ENCODE peak calls at places on chromosomes 11 and 22, in seven cellular contexts. O, T, W, Z, L, G and P are unnamed samples.

GRCh38 chr11:110349109-110349996 is 52.9 kb upstream of the RDX start:
- DNase-seq in T (no peak), L (no peak), Z (no peak), O (no peak), G (no peak), W (no peak), P (no peak)

GRCh38 chr11:77374108-77374507 is 72.6 kb upstream of the GDPD4 start:
- DNase-seq in L (no peak), O (no peak), W (peak), G (no peak), T (no peak), Z (no peak), P (no peak)

GRCh38 chr22:40183029-40183581 is 5.4 kb downstream of the TNRC6B start:
- DNase-seq in Z (no peak), L (no peak), W (peak), O (no peak), G (peak), T (no peak), P (no peak)

GRCh38 chr22:25782831-25783230 is 40.8 kb downstream of the MYO18B start:
- DNase-seq in O (no peak), G (no peak), W (no peak), T (no peak), Z (no peak), L (no peak), P (no peak)

GRCh38 chr22:46791201-46791731 is 28.8 kb downstream of the TBC1D22A start:
- DNase-seq in L (no peak), O (no peak), W (peak), Z (peak), G (no peak), T (no peak), P (no peak)

GRCh38 chr11:44257338-44258189 is 52.4 kb downstream of the ALX4 start:
- DNase-seq in O (no peak), G (no peak), W (no peak), L (no peak), Z (no peak), T (no peak), P (no peak)

GRCh38 chr11:33899383-33900037 is 7.6 kb upstream of the LMO2 start:
- DNase-seq in L (peak), W (peak), T (peak), Z (no peak), G (peak), O (no peak), P (no peak)

GRCh38 chr22:19640306-19640705 is 74.0 kb upstream of the SEPTIN5 start:
- DNase-seq in W (no peak), Z (no peak), O (no peak), T (no peak), G (no peak), L (no peak), P (no peak)

GRCh38 chr11:16897460-16898061 is 116.7 kb downstream of the PLEKHA7 start:
- DNase-seq in L (no peak), Z (no peak), O (no peak), W (no peak), G (no peak), T (no peak), P (no peak)

GRCh38 chr11:117809236-117810055 is 12.4 kb upstream of the DSCAML1 start:
- DNase-seq in L (no peak), W (peak), O (no peak), T (no peak), Z (no peak), G (peak), P (no peak)

GRCh38 chr22:19988965-19989724 is 27.5 kb downstream of the ARVCF start:
- DNase-seq in Z (no peak), L (no peak), W (no peak), G (no peak), T (no peak), O (no peak), P (no peak)

GRCh38 chr11:67507242-67507890 is 596 bp downstream of the CDK2AP2 start:
- DNase-seq in Z (no peak), O (peak), W (no peak), G (peak), L (no peak), T (no peak), P (no peak)

GRCh38 chr22:39215070-39215396 is 29.7 kb downstream of the PDGFB start:
- DNase-seq in Z (no peak), G (no peak), O (no peak), W (no peak), L (peak), T (no peak), P (peak)

GRCh38 chr11:9568854-9569587 is 4.4 kb upstream of the WEE1 start:
- DNase-seq in O (peak), G (peak), W (peak), T (no peak), L (peak), Z (no peak), P (no peak)

GRCh38 chr11:92380882-92381281 is 156.3 kb downstream of the FAT3 start:
- DNase-seq in Z (no peak), L (no peak), G (no peak), W (peak), O (no peak), T (no peak), P (no peak)

GRCh38 chr11:95363710-95364109 is 132.7 kb upstream of the SESN3 start:
- DNase-seq in W (no peak), G (no peak), O (no peak), Z (no peak), T (no peak), L (no peak), P (no peak)

GRCh38 chr11:70671611-70672010 is 273.3 kb downstream of the CTTN start:
- DNase-seq in T (no peak), G (no peak), O (no peak), L (no peak), Z (no peak), W (no peak), P (no peak)

GRCh38 chr11:32173435-32173834 is 82.6 kb downstream of the RCN1 start:
- DNase-seq in G (peak), W (peak), Z (no peak), O (no peak), L (peak), T (no peak), P (no peak)

GRCh38 chr11:19281041-19281440 is 40.3 kb upstream of the E2F8 start:
- DNase-seq in W (no peak), O (no peak), Z (peak), L (no peak), G (no peak), T (no peak), P (no peak)

GRCh38 chr11:77602385-77603105 is 12.8 kb downstream of the AQP11 start:
- DNase-seq in O (peak), W (peak), G (peak), T (no peak), L (no peak), Z (no peak), P (no peak)

GRCh38 chr11:6736495-6737121 is 35.2 kb downstream of the OR2AG2 start:
- DNase-seq in G (no peak), L (no peak), O (no peak), W (no peak), Z (no peak), T (no peak), P (no peak)

GRCh38 chr11:66467756-66468155 is 1.1 kb downstream of the PELI3 start:
- DNase-seq in T (no peak), G (peak), Z (no peak), W (no peak), L (no peak), O (no peak), P (no peak)

GRCh38 chr22:50319503-50319951 is 7.3 kb downstream of the DENND6B start:
- DNase-seq in Z (no peak), G (no peak), L (no peak), W (no peak), T (no peak), O (no peak), P (no peak)

GRCh38 chr11:62921573-62922188 is 518 bp upstream of the CHRM1 start:
- DNase-seq in T (no peak), Z (no peak), G (no peak), W (peak), O (no peak), L (no peak), P (no peak)

GRCh38 chr11:8287297-8288070 is 23.8 kb upstream of the LMO1 start:
- DNase-seq in G (no peak), O (no peak), W (no peak), T (no peak), Z (no peak), L (peak), P (peak)

GRCh38 chr11:33377852-33378385 is 120.7 kb downstream of the HIPK3 start:
- DNase-seq in O (no peak), L (no peak), Z (no peak), G (no peak), W (peak), T (peak), P (no peak)

GRCh38 chr11:32843544-32843943 is 13.8 kb downstream of the PRRG4 start:
- DNase-seq in Z (no peak), O (no peak), G (no peak), W (no peak), T (no peak), L (no peak), P (no peak)

DNA sequence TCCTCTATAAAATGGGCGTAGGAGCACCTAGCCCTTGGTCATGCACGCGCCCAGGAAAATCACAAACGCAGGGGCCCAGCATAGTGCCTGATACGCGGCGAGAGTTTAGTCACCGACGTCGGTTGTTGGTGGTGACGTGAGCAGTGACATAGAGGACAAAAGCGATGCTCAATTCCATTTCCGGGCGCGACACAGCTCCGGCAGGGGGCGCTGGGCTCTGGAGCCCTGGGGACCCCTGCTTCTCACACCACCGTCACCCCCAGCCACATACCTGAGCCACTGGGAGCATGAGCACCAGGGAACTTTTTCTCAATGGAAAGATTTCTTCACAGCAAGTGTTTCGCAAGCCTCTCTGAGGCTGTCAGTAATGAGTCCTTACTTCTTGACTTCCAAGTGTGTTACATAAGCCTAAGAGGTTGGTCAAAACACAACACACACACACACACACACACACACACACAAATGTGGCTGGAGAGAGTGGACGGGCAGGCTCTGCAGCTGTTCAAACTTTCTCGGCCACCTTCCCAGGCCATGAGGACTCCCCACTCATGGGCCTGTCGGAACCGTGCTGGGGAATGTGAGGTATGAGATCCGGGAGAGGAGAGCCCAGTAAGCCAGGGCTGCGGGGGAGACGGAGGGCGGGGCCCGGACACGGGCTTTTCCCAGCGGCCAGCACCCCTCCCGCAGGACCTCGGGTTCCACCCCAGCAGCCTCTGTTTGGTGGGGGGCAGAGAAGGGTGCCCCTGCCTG is 36.9 kb upstream of the LINC01488 start:
- DNase-seq in G (peak), O (no peak), Z (no peak), T (no peak), L (peak), W (peak), P (no peak)
- TF ChIP-seq CTCF in G (peak), O (peak), Z (no peak), T (peak), L (no peak), W (peak), P (peak)

DNA sequence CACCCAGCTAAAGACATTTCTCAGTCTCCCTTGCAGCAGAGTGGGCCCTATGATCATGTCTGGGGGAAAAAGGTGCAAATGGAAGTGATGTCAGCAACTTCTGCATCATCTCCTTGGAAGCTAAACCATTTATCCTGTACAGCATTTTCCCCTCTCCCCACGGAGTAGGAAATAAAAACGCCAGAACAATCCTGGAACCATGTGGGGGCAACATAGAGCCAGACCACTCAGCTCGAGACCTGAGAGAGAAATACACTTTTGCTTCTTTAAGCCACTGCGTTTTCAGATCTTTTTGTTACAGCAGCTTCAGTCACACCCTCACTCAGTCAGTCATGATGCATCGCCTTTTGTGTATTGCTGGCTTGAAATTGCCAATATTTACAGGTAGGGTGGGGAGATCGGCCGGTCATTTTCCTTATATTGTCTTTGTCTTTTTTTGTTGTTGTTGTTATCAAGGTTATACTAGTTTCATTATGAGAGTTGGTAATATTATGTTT is 9.1 kb upstream of the RAC2 start:
- DNase-seq in G (no peak), Z (no peak), L (no peak), W (no peak), T (no peak), O (no peak), P (no peak)
- TF ChIP-seq CTCF in G (no peak), Z (no peak), L (no peak), W (peak), T (no peak), O (no peak), P (peak)

GRCh38 chr11:74123008-74123448 is 47.8 kb downstream of the C2CD3 start:
- DNase-seq in T (no peak), G (no peak), Z (no peak), W (no peak), L (no peak), O (no peak), P (no peak)
- TF ChIP-seq CTCF in T (no peak), G (no peak), Z (no peak), W (peak), L (no peak), O (no peak), P (no peak)

DNA sequence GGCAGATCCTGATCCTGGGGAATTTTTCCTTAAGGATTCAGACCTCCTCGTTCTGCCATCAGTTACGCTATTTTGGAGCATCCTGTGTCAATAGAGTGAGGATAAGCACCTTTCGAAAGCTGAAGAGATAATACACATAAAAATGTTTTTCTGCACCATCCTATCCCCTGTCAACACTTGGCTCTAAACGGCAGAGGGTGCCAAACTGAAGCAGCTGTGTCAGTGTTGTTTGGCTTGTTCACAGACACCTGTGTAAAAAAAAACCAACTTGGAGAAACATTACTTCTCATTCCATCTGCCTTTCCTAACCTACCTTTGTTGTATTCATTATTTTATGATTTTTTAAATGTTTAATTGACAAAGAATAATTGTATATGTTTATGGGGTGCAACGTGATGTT is 417.0 kb upstream of the DDI1 start:
- DNase-seq in T (no peak), Z (no peak), O (no peak), W (peak), G (peak), L (no peak), P (no peak)
- TF ChIP-seq CTCF in T (no peak), Z (no peak), O (peak), W (peak), G (peak), L (no peak), P (peak)

GRCh38 chr11:127471662-127472061 is 471.1 kb upstream of the KIRREL3 start:
- DNase-seq in G (no peak), Z (no peak), T (no peak), L (no peak), O (no peak), W (no peak), P (no peak)
- TF ChIP-seq CTCF in G (no peak), Z (no peak), T (no peak), L (no peak), O (no peak), W (peak), P (peak)

GRCh38 chr11:126790550-126790981 is 210.0 kb downstream of the KIRREL3 start:
- DNase-seq in Z (no peak), W (peak), O (no peak), T (no peak), L (no peak), G (no peak), P (no peak)
- TF ChIP-seq CTCF in Z (no peak), W (peak), O (no peak), T (no peak), L (no peak), G (no peak), P (no peak)

GRCh38 chr11:122789916-122790315 is 48.4 kb upstream of the CRTAM start:
- DNase-seq in T (no peak), W (no peak), O (no peak), G (no peak), Z (no peak), L (peak), P (no peak)

GRCh38 chr11:122786896-122787295 is 51.4 kb upstream of the CRTAM start:
- DNase-seq in G (no peak), W (no peak), T (no peak), Z (no peak), L (no peak), O (no peak), P (no peak)

GRCh38 chr11:122791836-122792235 is 46.5 kb upstream of the CRTAM start:
- DNase-seq in W (peak), G (peak), Z (no peak), O (no peak), L (no peak), T (no peak), P (no peak)

GRCh38 chr11:122791411-122791810 is 46.9 kb upstream of the CRTAM start:
- DNase-seq in G (no peak), T (no peak), W (no peak), O (no peak), L (peak), Z (no peak), P (no peak)

DNA sequence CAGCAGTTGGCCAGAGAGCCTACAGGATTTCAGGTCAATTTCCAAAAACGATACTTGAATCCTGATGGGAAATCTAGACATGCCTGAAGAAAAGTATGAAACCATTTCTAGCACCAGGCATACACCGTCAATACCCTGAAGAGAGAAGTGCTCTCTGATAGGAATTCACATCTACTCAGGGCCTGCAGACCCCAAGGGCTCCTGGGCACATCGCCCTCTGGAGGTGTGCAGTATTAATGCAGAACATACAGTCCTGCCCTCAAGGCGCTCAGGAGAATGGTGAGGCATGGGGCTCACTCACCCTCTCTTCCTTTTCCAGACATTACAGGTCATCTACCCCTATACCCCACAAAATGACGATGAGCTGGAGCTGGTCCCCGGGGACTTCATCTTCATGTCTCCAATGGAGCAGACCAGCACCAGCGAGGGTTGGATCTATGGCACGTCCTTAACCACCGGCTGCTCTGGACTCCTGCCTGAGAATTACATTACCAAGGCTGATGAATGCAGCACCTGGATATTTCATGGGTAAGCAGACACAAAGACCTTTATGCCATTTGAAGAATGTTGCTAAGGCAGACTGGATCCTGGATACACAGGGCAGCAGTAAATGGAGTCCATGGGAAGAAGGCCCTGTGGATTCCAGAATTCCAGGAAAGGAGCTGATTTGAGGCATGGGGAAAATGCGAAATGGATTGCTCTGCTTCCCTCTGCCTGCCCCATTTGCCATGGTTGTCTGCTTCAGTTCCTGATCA is 49.3 kb upstream of the CRTAM start:
- DNase-seq in G (no peak), Z (no peak), L (peak), O (no peak), W (no peak), T (no peak), P (no peak)
- TF ChIP-seq CTCF in G (no peak), Z (no peak), L (no peak), O (peak), W (peak), T (no peak), P (no peak)